ENCODE peak calls at places on chromosomes 11 and 22, in seven cellular contexts. U is uterus, F is A549, S is natural killer cell, X is cardiac fibroblast, A is fibroblast of pulmonary artery, C is pancreas. M is an unnamed sample.

GRCh38 chr11:8987446-8987845 is 16.4 kb downstream of the NRIP3 start:
- DNase-seq in U (no peak), F (no peak), S (no peak), X (no peak), A (no peak), C (no peak), M (no peak)

GRCh38 chr22:22662095-22662494 is 17.7 kb downstream of the GGTLC2 start:
- DNase-seq in U (no peak), F (no peak), S (no peak), X (no peak), A (no peak), C (no peak), M (no peak)

GRCh38 chr11:95284057-95285052 is 53.4 kb upstream of the SESN3 start:
- DNase-seq in U (no peak), F (no peak), S (no peak), X (no peak), A (no peak), C (no peak), M (no peak)

GRCh38 chr11:26286472-26287066 is 45.4 kb upstream of the ANO3 start:
- DNase-seq in U (no peak), F (peak), S (no peak), X (peak), A (peak), C (no peak), M (no peak)

GRCh38 chr22:20117656-20118571 is 888 bp upstream of the TRMT2A start:
- DNase-seq in U (no peak), F (no peak), S (peak), X (peak), A (peak), C (no peak), M (no peak)

GRCh38 chr11:122099345-122100045 is 16.5 kb downstream of the BLID start:
- DNase-seq in U (no peak), F (no peak), S (no peak), X (peak), A (peak), C (no peak), M (no peak)

GRCh38 chr11:120952503-120953229 is 71.2 kb upstream of the TBCEL start:
- DNase-seq in U (peak), F (peak), S (peak), X (peak), A (peak), C (peak), M (peak)

GRCh38 chr11:68840661-68841653 is 759 bp downstream of the CPT1A start:
- DNase-seq in U (peak), F (peak), S (peak), X (peak), A (peak), C (peak), M (no peak)

GRCh38 chr11:33263549-33263948 is 6.4 kb downstream of the HIPK3 start:
- DNase-seq in U (no peak), F (no peak), S (no peak), X (no peak), A (no peak), C (no peak), M (no peak)

GRCh38 chr22:29992341-29993275 is 87.7 kb upstream of the HORMAD2 start:
- DNase-seq in U (no peak), F (no peak), S (no peak), X (peak), A (no peak), C (no peak), M (no peak)

GRCh38 chr22:29998627-29999026 is 81.6 kb upstream of the HORMAD2 start:
- DNase-seq in U (no peak), F (no peak), S (no peak), X (peak), A (peak), C (no peak), M (no peak)

GRCh38 chr22:29997516-29997915 is 82.7 kb upstream of the HORMAD2 start:
- DNase-seq in U (no peak), F (no peak), S (no peak), X (no peak), A (no peak), C (no peak), M (no peak)

GRCh38 chr22:29994941-29995340 is 85.3 kb upstream of the HORMAD2 start:
- DNase-seq in U (no peak), F (peak), S (no peak), X (peak), A (peak), C (no peak), M (no peak)

GRCh38 chr22:29994027-29994715 is 86.1 kb upstream of the HORMAD2 start:
- DNase-seq in U (no peak), F (peak), S (no peak), X (peak), A (peak), C (no peak), M (no peak)
- TF ChIP-seq CTCF in U (no peak), F (peak), S (no peak), X (peak), A (peak), C (no peak), M (peak)

GRCh38 chr11:118484405-118484804 is 42.9 kb upstream of the TTC36 start:
- DNase-seq in U (no peak), F (no peak), S (no peak), X (no peak), A (no peak), C (no peak), M (no peak)

GRCh38 chr11:118488480-118489109 is 38.7 kb upstream of the TTC36 start:
- DNase-seq in U (peak), F (peak), S (peak), X (peak), A (peak), C (peak), M (no peak)

GRCh38 chr11:118491041-118491440 is 36.2 kb upstream of the TTC36 start:
- DNase-seq in U (no peak), F (no peak), S (no peak), X (no peak), A (no peak), C (no peak), M (no peak)

DNA sequence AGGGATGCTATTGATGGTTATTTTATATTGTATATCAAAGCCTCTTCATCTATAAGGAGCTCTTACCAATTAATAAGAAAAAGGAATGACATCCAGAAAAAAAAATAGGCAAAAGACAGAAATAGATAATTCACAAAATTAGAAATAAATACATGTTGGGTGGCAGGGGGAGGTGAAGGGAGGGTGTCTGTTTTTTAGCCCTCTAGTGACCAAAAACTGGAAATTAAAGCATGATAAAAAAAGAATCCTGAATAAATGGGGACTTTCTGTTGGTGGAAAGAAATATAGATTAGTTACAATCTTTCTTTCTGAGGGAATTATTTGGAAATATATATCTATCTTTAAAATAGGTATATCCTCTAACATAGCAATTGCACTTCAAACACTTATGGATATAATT is 42.0 kb upstream of the TTC36 start:
- DNase-seq in U (no peak), F (no peak), S (no peak), X (peak), A (peak), C (no peak), M (no peak)
- TF ChIP-seq CTCF in U (no peak), F (peak), S (peak), X (no peak), A (peak), C (no peak), M (no peak)

DNA sequence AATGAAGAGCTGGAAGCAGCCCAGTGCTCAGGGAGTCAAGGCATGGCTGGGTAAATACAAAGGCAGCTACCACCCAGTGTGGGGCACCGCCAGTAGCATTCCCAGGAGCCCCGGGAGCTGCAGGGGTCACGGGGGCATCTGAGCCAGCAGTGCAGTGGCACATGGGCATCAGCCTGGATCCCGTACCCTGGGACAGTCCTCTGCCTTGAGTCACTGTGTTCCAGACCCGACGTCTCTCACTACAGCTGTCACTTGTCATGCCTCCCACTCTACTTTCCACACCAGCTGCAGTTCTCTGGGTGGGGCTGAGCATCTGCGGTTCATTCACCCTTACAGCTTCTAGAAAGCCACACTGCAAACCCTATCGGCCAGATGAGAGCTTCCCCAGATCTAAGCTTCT is 29.6 kb downstream of the DHCR7 start:
- DNase-seq in U (no peak), F (no peak), S (no peak), X (no peak), A (no peak), C (no peak), M (no peak)
- TF ChIP-seq CTCF in U (no peak), F (no peak), S (no peak), X (no peak), A (no peak), C (no peak), M (no peak)

DNA sequence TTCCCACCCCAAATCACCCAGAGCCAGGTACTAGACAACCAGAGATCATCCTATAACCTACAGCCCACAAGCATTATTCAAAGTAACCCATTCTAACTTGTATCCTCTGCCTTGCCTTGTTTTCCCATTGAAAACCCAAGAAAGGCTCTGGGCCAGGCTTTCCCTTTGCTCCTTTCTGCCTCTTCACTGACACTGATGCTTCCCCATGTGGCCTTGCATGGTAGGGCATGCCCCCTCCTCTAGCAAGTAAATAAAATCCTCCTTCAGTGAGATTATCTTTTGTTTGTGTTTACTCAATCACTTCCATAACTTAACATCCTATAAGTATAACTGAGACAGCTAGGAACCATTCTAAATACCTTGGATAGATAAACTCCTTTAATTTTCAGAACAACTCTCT is 65.6 kb upstream of the FAR1 start:
- DNase-seq in U (no peak), F (no peak), S (no peak), X (no peak), A (no peak), C (no peak), M (no peak)
- TF ChIP-seq CTCF in U (no peak), F (no peak), S (no peak), X (no peak), A (no peak), C (no peak), M (no peak)

GRCh38 chr11:128905345-128906184 is 14.4 kb downstream of the KCNJ5 start:
- DNase-seq in U (peak), F (peak), S (no peak), X (peak), A (peak), C (peak), M (peak)
- TF ChIP-seq CTCF in U (peak), F (peak), S (no peak), X (peak), A (peak), C (peak), M (peak)

GRCh38 chr11:88494857-88495256 is 157.3 kb upstream of the CTSC start:
- DNase-seq in U (no peak), F (peak), S (no peak), X (no peak), A (no peak), C (no peak), M (no peak)
- TF ChIP-seq CTCF in U (no peak), F (no peak), S (no peak), X (no peak), A (no peak), C (no peak), M (no peak)

M was measured in D721Med.